ENCODE peak calls at places on chromosomes 2 and 18, in seven cellular contexts. U is cardiac fibroblast, I is osteoblast, Z is fibroblast of mammary gland, W is LNCaP clone FGC, J is neural progenitor cell, B is DND-41. T is an unnamed sample.

GRCh38 chr18:57768557-57769326 is 34.4 kb downstream of the ATP8B1 start:
- DNase-seq in U (peak; percentile 71), I (peak; percentile 65), Z (peak; percentile 45), W (no peak), J (no peak), B (no peak), T (no peak)

GRCh38 chr2:232885264-232885961 is 15.3 kb downstream of the SNORC start:
- DNase-seq in U (no peak), I (peak; percentile 78), Z (no peak), W (peak; percentile 69), J (no peak), B (no peak), T (no peak)

GRCh38 chr18:58167073-58167472 is 123.0 kb downstream of the NEDD4L start:
- DNase-seq in U (no peak), I (no peak), Z (no peak), W (no peak), J (no peak), B (no peak), T (no peak)

GRCh38 chr18:12455511-12455910 is 47.8 kb downstream of the PRELID3A start:
- DNase-seq in U (no peak), I (no peak), Z (peak; percentile 13), W (no peak), J (no peak), B (no peak), T (no peak)

GRCh38 chr2:48965204-48965603 is 189.1 kb downstream of the FSHR start:
- DNase-seq in U (no peak), I (no peak), Z (no peak), W (no peak), J (no peak), B (no peak), T (no peak)

GRCh38 chr2:166167451-166167850 is 39.6 kb upstream of the SCN1A start:
- DNase-seq in U (peak; percentile 18), I (no peak), Z (no peak), W (no peak), J (peak; percentile 29), B (no peak), T (no peak)

GRCh38 chr2:238289574-238289973 is 1.2 kb upstream of the PER2 start:
- DNase-seq in U (peak; percentile 39), I (no peak), Z (no peak), W (no peak), J (peak; percentile 23), B (no peak), T (no peak)

GRCh38 chr18:68764016-68764415 is 33.9 kb upstream of the CCDC102B start:
- DNase-seq in U (peak; percentile 56), I (no peak), Z (peak; percentile 66), W (no peak), J (no peak), B (no peak), T (no peak)

GRCh38 chr2:105873721-105874120 is 129.0 kb downstream of the NCK2 start:
- DNase-seq in U (peak; percentile 92), I (peak; percentile 98), Z (peak; percentile 89), W (no peak), J (peak; percentile 42), B (no peak), T (no peak)

GRCh38 chr2:88729061-88729745 is 37.7 kb downstream of the RPIA start:
- DNase-seq in U (peak; percentile 43), I (no peak), Z (peak; percentile 38), W (no peak), J (no peak), B (no peak), T (no peak)

GRCh38 chr2:205405752-205406151 is 276.5 kb upstream of the NRP2 start:
- DNase-seq in U (peak; percentile 89), I (peak; percentile 25), Z (peak; percentile 91), W (no peak), J (no peak), B (no peak), T (peak; percentile 64)

GRCh38 chr2:31187166-31187565 is 30.1 kb downstream of the CAPN14 start:
- DNase-seq in U (no peak), I (no peak), Z (no peak), W (no peak), J (no peak), B (no peak), T (no peak)

GRCh38 chr2:68362069-68362468 is 3.0 kb upstream of the PLEK start:
- DNase-seq in U (peak; percentile 72), I (peak; percentile 75), Z (peak; percentile 66), W (peak; percentile 11), J (peak; percentile 81), B (peak; percentile 74), T (no peak)

GRCh38 chr18:36058674-36059073 is 8.7 kb downstream of the RPRD1A start:
- DNase-seq in U (no peak), I (no peak), Z (no peak), W (no peak), J (no peak), B (no peak), T (no peak)

GRCh38 chr2:84904717-84905174 is 710 bp upstream of the TMSB10 start:
- DNase-seq in U (peak; percentile 71), I (peak; percentile 80), Z (peak; percentile 84), W (no peak), J (peak; percentile 83), B (peak; percentile 63), T (no peak)

GRCh38 chr2:96526101-96526591 is 10.4 kb upstream of the ARID5A start:
- DNase-seq in U (no peak), I (no peak), Z (no peak), W (no peak), J (no peak), B (no peak), T (no peak)

GRCh38 chr2:176614049-176614448 is 344.8 kb downstream of the MTX2 start:
- DNase-seq in U (no peak), I (no peak), Z (no peak), W (no peak), J (no peak), B (no peak), T (no peak)

GRCh38 chr2:48600917-48601316 is 16.7 kb upstream of the GTF2A1L start:
- DNase-seq in U (peak; percentile 88), I (peak; percentile 80), Z (peak; percentile 93), W (no peak), J (no peak), B (no peak), T (peak; percentile 41)

GRCh38 chr2:150876201-150877085 is 385.2 kb downstream of the RBM43 start:
- DNase-seq in U (peak; percentile 15), I (no peak), Z (peak; percentile 14), W (no peak), J (peak; percentile 3), B (no peak), T (peak; percentile 14)

GRCh38 chr2:28413152-28413895 is 20.7 kb downstream of the FOSL2 start:
- DNase-seq in U (no peak), I (no peak), Z (no peak), W (no peak), J (peak; percentile 47), B (peak; percentile 30), T (no peak)

GRCh38 chr2:14634223-14634884 is 1.8 kb downstream of the LRATD1 start:
- DNase-seq in U (peak; percentile 62), I (peak; percentile 98), Z (peak; percentile 75), W (peak; percentile 58), J (peak; percentile 91), B (no peak), T (no peak)

GRCh38 chr2:119856469-119856901 is 96.8 kb downstream of the PTPN4 start:
- DNase-seq in U (no peak), I (no peak), Z (no peak), W (no peak), J (no peak), B (no peak), T (no peak)

GRCh38 chr2:240645346-240646060 is 20.2 kb downstream of the GPR35 start:
- DNase-seq in U (no peak), I (peak; percentile 82), Z (no peak), W (no peak), J (no peak), B (no peak), T (no peak)

GRCh38 chr2:240878341-240878936 is 9.8 kb downstream of the AGXT start:
- DNase-seq in U (no peak), I (peak; percentile 78), Z (no peak), W (no peak), J (no peak), B (no peak), T (no peak)

GRCh38 chr18:61651880-61652268 is 240.9 kb downstream of the RNF152 start:
- DNase-seq in U (no peak), I (no peak), Z (no peak), W (peak; percentile 63), J (no peak), B (no peak), T (no peak)

GRCh38 chr2:67378555-67378954 is 18.6 kb upstream of the ETAA1 start:
- DNase-seq in U (no peak), I (no peak), Z (no peak), W (no peak), J (no peak), B (no peak), T (no peak)

GRCh38 chr18:25842665-25843064 is 247.7 kb downstream of the SS18 start:
- DNase-seq in U (no peak), I (no peak), Z (no peak), W (no peak), J (no peak), B (no peak), T (no peak)

GRCh38 chr2:54673501-54673998 is 49.9 kb upstream of the EML6 start:
- DNase-seq in U (peak; percentile 91), I (peak; percentile 88), Z (peak; percentile 72), W (no peak), J (no peak), B (peak; percentile 18), T (no peak)

GRCh38 chr2:98607104-98607503 is 1.2 kb downstream of the COA5 start:
- DNase-seq in U (no peak), I (no peak), Z (no peak), W (no peak), J (no peak), B (no peak), T (no peak)
- H3K4me3 ChIP-seq in U (peak overlapping the region; percentile 85), I (peak overlapping the region; percentile 94), Z (peak overlapping the region; percentile 85), W (peak overlapping the region; percentile 93), J (peak overlapping the region; percentile 82), B (peak overlapping the region; percentile 94), T (peak overlapping the region; percentile 92)

GRCh38 chr18:29879763-29880162 is 1162.8 kb downstream of the DSC3 start:
- DNase-seq in U (no peak), I (no peak), Z (no peak), W (no peak), J (no peak), B (no peak), T (no peak)
- TF ChIP-seq CTCF in U (no peak), I (no peak), Z (no peak), W (peak; percentile 14), J (peak; percentile 40), B (no peak), T (no peak)

GRCh38 chr2:224429441-224429810 is 27.5 kb upstream of the FAM124B start:
- DNase-seq in U (no peak), I (no peak), Z (no peak), W (no peak), J (no peak), B (no peak), T (no peak)
- H3K4me3 ChIP-seq in U (no peak overlapping the region), I (no peak overlapping the region), Z (no peak overlapping the region), W (no peak overlapping the region), J (no peak overlapping the region), B (no peak overlapping the region), T (no peak overlapping the region)

GRCh38 chr2:117537030-117537429 is 277.5 kb upstream of the DDX18 start:
- DNase-seq in U (no peak), I (no peak), Z (no peak), W (no peak), J (no peak), B (no peak), T (no peak)

DNA sequence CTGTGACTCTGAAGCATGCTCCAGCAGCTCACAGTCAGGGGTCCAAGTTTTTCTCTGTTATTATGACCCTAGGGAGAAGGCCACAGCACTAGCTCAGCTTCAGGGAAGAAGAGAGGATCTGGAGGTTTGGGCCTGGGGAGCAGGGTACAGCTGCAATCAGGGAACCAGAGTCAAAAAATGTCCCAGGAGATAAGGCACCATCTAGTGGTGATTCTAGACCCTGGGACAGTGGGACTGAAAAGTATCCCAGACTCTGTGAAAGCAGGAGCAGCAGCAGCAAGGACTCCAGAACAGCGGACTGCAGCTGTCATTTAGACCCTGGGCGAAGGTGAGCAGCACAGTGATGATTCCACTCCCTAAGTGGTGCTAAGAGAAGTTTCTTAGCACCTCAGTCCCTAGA is 278.4 kb upstream of the DDX18 start:
- DNase-seq in U (no peak), I (no peak), Z (no peak), W (no peak), J (peak; percentile 49), B (no peak), T (no peak)
- TF ChIP-seq CTCF in U (no peak), I (no peak), Z (no peak), W (peak; percentile 74), J (peak; percentile 66), B (peak; percentile 55), T (no peak)

T was measured in AG04449.